ENCODE peak calls at places on chromosomes 7 and 10, in six cellular contexts. S is bronchial epithelial cell, T is cardiac muscle cell, L is activated T-cell treated with anti-CD3 and anti-CD28 coated beads for 1 hour, V is fibroblast of lung, J is M059J. Q is an unnamed sample.

GRCh38 chr7:117320523-117320922 is 2.3 kb downstream of the WNT2 start:
- DNase-seq in S (no peak), T (no peak), L (no peak), V (no peak), J (no peak), Q (no peak)

GRCh38 chr7:47937711-47938573 is 10.3 kb downstream of the PKD1L1 start:
- DNase-seq in S (no peak), T (no peak), L (no peak), V (no peak), J (no peak), Q (no peak)

GRCh38 chr10:43816351-43817321 is 168.0 kb upstream of the ZNF32 start:
- DNase-seq in S (no peak), T (peak; percentile 98), L (peak; percentile 51), V (peak; percentile 93), J (peak; percentile 86), Q (no peak)

GRCh38 chr10:118792501-118792900 is 37.7 kb upstream of the CACUL1 start:
- DNase-seq in S (no peak), T (peak; percentile 55), L (no peak), V (peak; percentile 51), J (peak; percentile 75), Q (no peak)

GRCh38 chr7:85456254-85456653 is 269.4 kb upstream of the SEMA3D start:
- DNase-seq in S (no peak), T (no peak), L (no peak), V (no peak), J (no peak), Q (no peak)

GRCh38 chr10:101778781-101779543 is 3.0 kb upstream of the FGF8 start:
- DNase-seq in S (peak; percentile 11), T (peak; percentile 67), L (no peak), V (peak; percentile 39), J (no peak), Q (no peak)

GRCh38 chr7:140230517-140230861 is 53.7 kb upstream of the KDM7A start:
- DNase-seq in S (no peak), T (no peak), L (peak; percentile 72), V (no peak), J (peak; percentile 25), Q (no peak)

GRCh38 chr7:135519233-135519688 is 9.4 kb upstream of the CNOT4 start:
- DNase-seq in S (no peak), T (no peak), L (no peak), V (no peak), J (no peak), Q (no peak)

GRCh38 chr7:92831716-92832622 is 4.4 kb downstream of the CDK6 start:
- DNase-seq in S (peak; percentile 69), T (peak; percentile 80), L (no peak), V (peak; percentile 95), J (peak; percentile 87), Q (no peak)

GRCh38 chr10:76939862-76940495 is 697.6 kb downstream of the KCNMA1 start:
- DNase-seq in S (no peak), T (no peak), L (no peak), V (no peak), J (no peak), Q (no peak)

GRCh38 chr10:133159611-133159949 is 439 bp upstream of the KNDC1 start:
- DNase-seq in S (no peak), T (no peak), L (no peak), V (no peak), J (no peak), Q (no peak)

GRCh38 chr7:150902078-150903033 is 50.0 kb downstream of the AOC1 start:
- DNase-seq in S (no peak), T (no peak), L (no peak), V (no peak), J (no peak), Q (no peak)

GRCh38 chr10:62244785-62245595 is 23.7 kb downstream of the RTKN2 start:
- DNase-seq in S (peak; percentile 76), T (peak; percentile 86), L (no peak), V (peak; percentile 65), J (peak; percentile 79), Q (no peak)

GRCh38 chr7:51455948-51456347 is 139.3 kb upstream of the COBL start:
- DNase-seq in S (no peak), T (no peak), L (no peak), V (no peak), J (no peak), Q (no peak)

GRCh38 chr10:121288011-121288410 is 310.2 kb downstream of the FGFR2 start:
- DNase-seq in S (peak; percentile 71), T (no peak), L (no peak), V (no peak), J (no peak), Q (no peak)

GRCh38 chr10:86439544-86439943 is 72.9 kb upstream of the GRID1 start:
- DNase-seq in S (peak; percentile 67), T (peak; percentile 94), L (no peak), V (peak; percentile 93), J (peak; percentile 50), Q (peak; percentile 62)

GRCh38 chr7:29606287-29606721 is 42.7 kb downstream of the PRR15 start:
- DNase-seq in S (peak; percentile 82), T (peak; percentile 75), L (no peak), V (peak; percentile 67), J (peak; percentile 52), Q (no peak)

GRCh38 chr7:55205124-55205955 is 159.8 kb upstream of the LANCL2 start:
- DNase-seq in S (no peak), T (no peak), L (no peak), V (no peak), J (no peak), Q (no peak)

GRCh38 chr7:2006921-2007381 is 225.8 kb downstream of the MAD1L1 start:
- DNase-seq in S (no peak), T (no peak), L (no peak), V (no peak), J (no peak), Q (no peak)

GRCh38 chr10:129744134-129744895 is 219.8 kb downstream of the EBF3 start:
- DNase-seq in S (no peak), T (no peak), L (no peak), V (no peak), J (no peak), Q (no peak)

GRCh38 chr10:107163904-107164861 is at the start of gene SORCS1:
- DNase-seq in S (no peak), T (no peak), L (no peak), V (peak; percentile 7), J (no peak), Q (no peak)

GRCh38 chr7:130491841-130492518 is at the start of gene MEST:
- DNase-seq in S (no peak), T (peak; percentile 63), L (no peak), V (peak; percentile 66), J (peak; percentile 51), Q (no peak)

GRCh38 chr10:49361178-49361554 is 34.7 kb downstream of the DRGX start:
- DNase-seq in S (no peak), T (no peak), L (no peak), V (no peak), J (no peak), Q (no peak)

GRCh38 chr7:1426474-1426873 is 32.8 kb downstream of the MICALL2 start:
- DNase-seq in S (no peak), T (no peak), L (no peak), V (no peak), J (no peak), Q (no peak)

GRCh38 chr10:101373063-101373462 is 19.1 kb downstream of the BTRC start:
- DNase-seq in S (no peak), T (no peak), L (no peak), V (no peak), J (no peak), Q (no peak)

GRCh38 chr7:69553190-69553589 is 45.1 kb upstream of the AUTS2 start:
- DNase-seq in S (no peak), T (no peak), L (no peak), V (no peak), J (no peak), Q (no peak)

GRCh38 chr10:25047088-25047487 is 30.7 kb downstream of the THNSL1 start:
- DNase-seq in S (no peak), T (no peak), L (no peak), V (peak; percentile 25), J (no peak), Q (no peak)

GRCh38 chr7:21568762-21569161 is 25.9 kb downstream of the DNAH11 start:
- DNase-seq in S (peak; percentile 25), T (peak; percentile 4), L (no peak), V (no peak), J (peak; percentile 22), Q (no peak)

GRCh38 chr7:44348300-44348699 is 22.9 kb upstream of the CAMK2B start:
- DNase-seq in S (peak; percentile 11), T (peak; percentile 51), L (no peak), V (no peak), J (peak; percentile 63), Q (no peak)

GRCh38 chr10:82294874-82295378 is 419.9 kb downstream of the NRG3 start:
- DNase-seq in S (no peak), T (no peak), L (no peak), V (no peak), J (no peak), Q (no peak)

GRCh38 chr7:44978511-44979366 is at the start of gene MYO1G:
- DNase-seq in S (no peak), T (no peak), L (peak; percentile 70), V (no peak), J (no peak), Q (no peak)

GRCh38 chr7:116632349-116632748 is 39.6 kb upstream of the MET start:
- DNase-seq in S (no peak), T (no peak), L (no peak), V (peak; percentile 27), J (peak; percentile 55), Q (no peak)

GRCh38 chr7:128204455-128204854 is 36.6 kb upstream of the LEP start:
- DNase-seq in S (no peak), T (no peak), L (no peak), V (no peak), J (no peak), Q (no peak)

GRCh38 chr10:985361-985760 is 2.9 kb upstream of the GTPBP4 start:
- DNase-seq in S (no peak), T (no peak), L (no peak), V (no peak), J (no peak), Q (no peak)

Q was measured in thoracic aorta.